ENCODE peak calls at places on chromosomes 7 and 10, in four cellular contexts. J is endodermal cell, H is PC-9, A is fibroblast of lung. V is an unnamed sample.

GRCh38 chr10:118310822-118311221 is 31.3 kb downstream of the FAM204A start:
- DNase-seq in H (peak), J (no peak), A (peak), V (no peak)

GRCh38 chr7:4191525-4191924 is 490.6 kb upstream of the FOXK1 start:
- DNase-seq in H (no peak), A (no peak), J (no peak), V (no peak)

GRCh38 chr7:132919776-132920175 is 162.1 kb downstream of the CHCHD3 start:
- DNase-seq in A (no peak), H (no peak), J (no peak), V (no peak)

GRCh38 chr10:42961156-42961589 is 115.7 kb upstream of the RET start:
- DNase-seq in H (no peak), J (no peak), A (no peak), V (no peak)

GRCh38 chr7:64373017-64373416 is 59.3 kb downstream of the ZNF736 start:
- DNase-seq in J (no peak), H (no peak), A (no peak), V (no peak)

GRCh38 chr10:79375321-79376077 is 28.2 kb downstream of the PPIF start:
- DNase-seq in A (no peak), J (no peak), H (no peak), V (no peak)

GRCh38 chr10:31242902-31243301 is 76.1 kb upstream of the ZEB1 start:
- DNase-seq in H (peak), A (peak), J (peak), V (no peak)

GRCh38 chr10:69318997-69319727 is 40.9 kb downstream of the HK1 start:
- DNase-seq in H (peak), J (peak), A (peak), V (no peak)

GRCh38 chr7:7696458-7697119 is 21.8 kb downstream of the RPA3 start:
- DNase-seq in J (no peak), A (peak), H (no peak), V (no peak)

GRCh38 chr7:139650429-139651100 is 127.1 kb downstream of the CLEC2L start:
- DNase-seq in A (no peak), H (no peak), J (no peak), V (no peak)

GRCh38 chr7:108225531-108226181 is 95.5 kb upstream of the LAMB4 start:
- DNase-seq in A (no peak), H (no peak), J (no peak), V (no peak)

GRCh38 chr10:95988702-95989101 is 54.7 kb upstream of the CCNJ start:
- DNase-seq in J (no peak), A (no peak), H (no peak), V (no peak)

GRCh38 chr10:132827423-132827789 is 41.5 kb upstream of the NKX6-2 start:
- DNase-seq in J (no peak), H (no peak), A (no peak), V (no peak)

GRCh38 chr7:28774529-28775057 is 183.5 kb downstream of the TRIL start:
- DNase-seq in J (no peak), H (no peak), A (peak), V (no peak)

GRCh38 chr7:138282997-138283396 is 177.1 kb upstream of the TRIM24 start:
- DNase-seq in A (no peak), H (no peak), J (no peak), V (no peak)

GRCh38 chr10:101027281-101027680 is 3.6 kb downstream of the PDZD7 start:
- DNase-seq in H (no peak), A (no peak), J (no peak), V (no peak)

GRCh38 chr7:5607958-5608656 is 173.4 kb downstream of the RNF216 start:
- DNase-seq in A (no peak), J (peak), H (no peak), V (no peak)

GRCh38 chr10:33066558-33067236 is 108.7 kb upstream of the ITGB1 start:
- DNase-seq in H (no peak), A (peak), J (peak), V (no peak)

GRCh38 chr10:12504176-12504575 is 154.8 kb downstream of the CAMK1D start:
- DNase-seq in A (no peak), J (peak), H (no peak), V (no peak)

GRCh38 chr10:69965919-69966662 is 86.6 kb upstream of the MACROH2A2 start:
- DNase-seq in H (no peak), A (peak), J (no peak), V (no peak)

GRCh38 chr10:6385683-6386082 is 183.0 kb downstream of the PFKFB3 start:
- DNase-seq in A (peak), H (peak), J (no peak), V (no peak)

GRCh38 chr7:10940748-10941358 is 32.8 kb upstream of the PHF14 start:
- DNase-seq in H (no peak), J (no peak), A (no peak), V (no peak)

GRCh38 chr7:105578496-105578895 is 2.8 kb downstream of the EFCAB10 start:
- DNase-seq in J (no peak), A (no peak), H (no peak), V (no peak)
- H3K27ac ChIP-seq in J (no peak), A (no peak), H (no peak), V (no peak)

GRCh38 chr7:72016574-72016973 is 395.6 kb downstream of the CALN1 start:
- DNase-seq in J (no peak), H (no peak), A (no peak), V (no peak)

GRCh38 chr7:72025381-72025960 is 386.7 kb downstream of the CALN1 start:
- DNase-seq in A (no peak), J (no peak), H (no peak), V (no peak)

GRCh38 chr7:72017756-72018155 is 394.4 kb downstream of the CALN1 start:
- DNase-seq in H (no peak), A (no peak), J (no peak), V (no peak)

GRCh38 chr7:72019436-72019835 is 392.7 kb downstream of the CALN1 start:
- DNase-seq in J (no peak), H (no peak), A (no peak), V (no peak)

GRCh38 chr7:72020301-72020700 is 391.8 kb downstream of the CALN1 start:
- DNase-seq in A (no peak), H (no peak), J (no peak), V (no peak)
- H3K27ac ChIP-seq in A (no peak), H (no peak), J (no peak), V (no peak)

GRCh38 chr10:71031601-71032000 is 143.2 kb upstream of the PCBD1 start:
- DNase-seq in J (no peak), A (no peak), H (no peak), V (no peak)
- H3K27ac ChIP-seq in J (no peak), A (no peak), H (no peak), V (no peak)

GRCh38 chr7:158976849-158977593 is 120.7 kb downstream of the DYNC2I1 start:
- DNase-seq in H (peak), J (peak), A (peak), V (no peak)

GRCh38 chr7:158979635-158980351 is 123.4 kb downstream of the DYNC2I1 start:
- DNase-seq in H (no peak), J (no peak), A (no peak), V (no peak)

GRCh38 chr7:158976468-158976848 is 120.1 kb downstream of the DYNC2I1 start:
- DNase-seq in A (no peak), J (peak), H (no peak), V (no peak)

GRCh38 chr7:158975526-158976467 is 119.4 kb downstream of the DYNC2I1 start:
- DNase-seq in H (no peak), A (no peak), J (peak), V (no peak)

DNA sequence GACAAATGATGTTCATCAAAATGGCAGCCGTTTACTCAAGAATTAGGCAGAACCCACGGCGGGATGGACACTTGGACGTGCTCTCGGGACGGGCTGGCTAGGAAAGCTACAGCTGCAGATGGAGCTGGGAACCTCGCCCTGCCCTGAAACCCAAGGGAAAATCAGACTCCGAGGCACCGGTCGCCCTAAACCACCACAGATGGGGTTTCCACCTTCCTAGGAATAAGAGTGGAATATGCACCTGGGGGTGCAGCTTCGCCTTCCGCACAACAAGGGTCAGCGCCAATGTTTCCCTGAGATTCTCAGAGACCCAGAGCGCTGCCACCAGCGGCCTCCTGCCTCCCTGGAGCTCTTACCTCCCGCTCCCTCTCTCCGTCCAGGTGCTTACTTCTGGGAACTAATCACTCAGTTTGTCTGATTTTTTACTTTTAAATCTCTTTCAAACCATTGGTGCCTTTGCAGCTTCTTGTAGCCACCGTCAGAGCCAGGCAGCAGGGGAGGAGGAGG is 122.7 kb downstream of the DYNC2I1 start:
- DNase-seq in A (no peak), J (no peak), H (no peak), V (no peak)
- H3K27ac ChIP-seq in A (no peak), J (no peak), H (no peak), V (no peak)

GRCh38 chr10:625335-625699 is 64.2 kb downstream of the DIP2C start:
- DNase-seq in A (no peak), J (peak), H (no peak), V (peak)

GRCh38 chr10:623039-623438 is 66.4 kb downstream of the DIP2C start:
- DNase-seq in J (no peak), A (no peak), H (no peak), V (peak)

GRCh38 chr10:624605-625334 is 64.7 kb downstream of the DIP2C start:
- DNase-seq in J (peak), A (peak), H (no peak), V (peak)

GRCh38 chr10:623477-624311 is 65.8 kb downstream of the DIP2C start:
- DNase-seq in A (no peak), H (no peak), J (no peak), V (no peak)

DNA sequence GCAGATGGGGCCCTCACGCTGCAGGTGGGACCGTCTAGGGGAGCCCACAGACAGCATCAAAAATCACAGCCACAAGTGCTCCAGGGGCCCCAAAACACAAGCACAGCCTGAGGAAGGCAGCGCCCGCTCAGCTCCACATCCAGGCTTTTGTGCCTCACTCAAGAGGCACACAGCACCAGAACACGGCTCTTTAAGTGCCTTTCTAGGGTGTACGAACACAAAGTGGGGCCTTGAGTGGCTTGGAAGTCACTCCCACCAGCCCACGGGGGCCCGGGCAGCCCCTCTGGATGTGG is 65.2 kb downstream of the DIP2C start:
- DNase-seq in J (no peak), A (no peak), H (no peak), V (no peak)
- H3K27ac ChIP-seq in J (peak), A (peak), H (no peak), V (peak)

GRCh38 chr10:93300981-93301380 is 181.2 kb downstream of the MYOF start:
- DNase-seq in H (no peak), J (no peak), A (no peak), V (no peak)

GRCh38 chr10:93300518-93300917 is 181.6 kb downstream of the MYOF start:
- DNase-seq in H (no peak), A (no peak), J (no peak), V (no peak)

GRCh38 chr10:93296151-93296550 is 186.0 kb downstream of the MYOF start:
- DNase-seq in A (no peak), H (no peak), J (no peak), V (no peak)

GRCh38 chr10:93299195-93299594 is 182.9 kb downstream of the MYOF start:
- DNase-seq in H (no peak), J (no peak), A (no peak), V (no peak)

GRCh38 chr10:93299606-93300353 is 182.4 kb downstream of the MYOF start:
- DNase-seq in H (no peak), A (peak), J (no peak), V (no peak)
- H3K27ac ChIP-seq in H (no peak), A (no peak), J (no peak), V (no peak)

GRCh38 chr7:27132978-27133377 is 2.4 kb upstream of the HOXA4 start:
- DNase-seq in A (no peak), H (no peak), J (no peak), V (no peak)
- H3K27ac ChIP-seq in A (no peak), H (no peak), J (no peak), V (no peak)

GRCh38 chr7:116557901-116558300 is 33.1 kb downstream of the CAV1 start:
- DNase-seq in H (no peak), J (no peak), A (no peak), V (no peak)
- H3K27ac ChIP-seq in H (no peak), J (no peak), A (no peak), V (no peak)

GRCh38 chr7:128939861-128940410 is 2.2 kb downstream of the IRF5 start:
- DNase-seq in J (no peak), H (no peak), A (no peak), V (no peak)
- H3K27ac ChIP-seq in J (no peak), H (no peak), A (no peak), V (peak)

GRCh38 chr7:55016746-55017090 is 2.1 kb upstream of the EGFR start:
- DNase-seq in H (no peak), A (no peak), J (no peak), V (no peak)

GRCh38 chr7:55018361-55019328 is at the start of gene EGFR:
- DNase-seq in H (peak), A (peak), J (peak), V (peak)

GRCh38 chr7:55019329-55019690 is 493 bp downstream of the EGFR start:
- DNase-seq in A (peak), H (no peak), J (peak), V (no peak)

GRCh38 chr7:55016061-55016745 is 2.6 kb upstream of the EGFR start:
- DNase-seq in H (no peak), A (peak), J (no peak), V (no peak)

GRCh38 chr7:55017841-55018240 is 976 bp upstream of the EGFR start:
- DNase-seq in J (no peak), H (no peak), A (no peak), V (no peak)
- H3K27ac ChIP-seq in J (no peak), H (no peak), A (no peak), V (no peak)